ENCODE peak calls at places on chromosome 21, in five cellular contexts. A is sigmoid colon, M is GM06990, J is lung, X is mesothelial cell of epicardium. O is an unnamed sample.

GRCh38 chr21:33940846-33941245 is 25.2 kb upstream of the ATP5PO start:
- DNase-seq in X (no peak), M (no peak), A (no peak), J (no peak), O (no peak)

GRCh38 chr21:36710729-36711048 is 11.8 kb downstream of the SIM2 start:
- DNase-seq in X (no peak), J (no peak), M (no peak), A (peak), O (peak)

GRCh38 chr21:44618909-44619308 is 7.0 kb downstream of the KRTAP10-8 start:
- DNase-seq in M (no peak), A (no peak), J (no peak), X (no peak), O (no peak)

GRCh38 chr21:38433516-38433915 is 64.8 kb downstream of the ERG start:
- DNase-seq in A (no peak), J (no peak), X (no peak), M (no peak), O (no peak)

GRCh38 chr21:43315244-43316137 is 111.4 kb downstream of the SIK1 start:
- DNase-seq in A (no peak), J (no peak), M (no peak), X (no peak), O (no peak)

GRCh38 chr21:42583150-42583991 is 69.7 kb downstream of the SLC37A1 start:
- DNase-seq in M (no peak), A (no peak), J (no peak), X (no peak), O (no peak)

GRCh38 chr21:14120091-14120734 is 90.5 kb downstream of the LIPI start:
- DNase-seq in A (no peak), X (no peak), J (no peak), M (no peak), O (peak)

GRCh38 chr21:46599251-46599572 is 5.7 kb downstream of the S100B start:
- DNase-seq in A (no peak), X (no peak), M (no peak), J (no peak), O (peak)

GRCh38 chr21:40531016-40531415 is 315.9 kb downstream of the DSCAM start:
- DNase-seq in M (no peak), X (no peak), J (no peak), A (no peak), O (no peak)

DNA sequence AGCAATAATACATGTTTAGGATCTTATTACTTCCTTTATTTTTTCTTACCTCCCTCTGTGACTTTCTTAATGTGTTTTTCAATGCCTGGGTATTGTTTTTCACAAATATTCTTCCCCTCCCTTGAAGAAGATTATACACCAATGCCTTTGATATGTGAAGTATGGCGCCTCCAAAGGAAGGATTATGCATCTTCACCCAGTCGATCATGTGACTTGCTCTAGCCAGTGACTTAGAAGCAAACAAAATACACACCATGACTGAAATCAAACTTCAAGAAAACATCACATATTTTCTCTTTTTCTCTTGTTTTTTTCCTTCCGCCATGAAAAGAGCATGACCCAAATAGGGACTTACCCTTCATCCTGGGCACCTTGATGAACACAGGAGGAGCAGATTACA is 297.1 kb downstream of the NCAM2 start:
- DNase-seq in J (no peak), A (no peak), X (no peak), M (no peak), O (no peak)
- TF ChIP-seq CTCF in J (no peak), A (no peak), X (no peak), M (no peak), O (no peak)

DNA sequence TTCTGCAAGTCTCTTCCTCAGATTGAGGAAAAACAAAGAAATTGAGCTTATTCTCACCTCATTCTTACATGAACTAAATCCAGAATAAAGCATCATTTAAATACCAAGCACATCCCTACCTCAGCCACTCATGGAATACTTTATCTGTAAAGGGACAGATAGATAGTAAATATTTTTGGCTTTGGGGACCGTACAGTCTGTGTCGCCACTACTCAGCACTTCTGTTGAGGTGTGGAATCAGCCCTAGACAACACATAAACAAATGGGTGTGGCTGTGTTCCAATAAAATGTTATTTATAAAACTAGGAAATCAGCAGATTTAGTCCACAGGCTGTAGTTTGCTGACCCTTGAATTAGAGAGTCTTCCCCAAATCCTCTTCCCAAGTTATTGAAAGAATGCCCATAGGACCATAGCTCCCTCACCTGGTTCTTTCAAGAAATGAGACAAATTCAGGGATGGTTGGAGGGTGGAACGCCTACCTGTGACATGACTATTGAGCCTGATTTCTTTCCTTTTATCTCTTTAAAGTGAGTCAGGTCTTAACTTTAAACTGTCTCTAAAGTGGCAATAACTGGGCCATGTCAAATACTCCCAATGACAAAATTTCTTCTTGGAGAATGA is 878.5 kb downstream of the USP25 start:
- DNase-seq in M (no peak), A (no peak), J (no peak), X (no peak), O (no peak)
- TF ChIP-seq CTCF in M (no peak), A (no peak), J (no peak), X (no peak), O (no peak)

GRCh38 chr21:32306021-32306780 is 7.5 kb downstream of the MRAP start:
- DNase-seq in X (no peak), M (no peak), J (no peak), A (no peak), O (no peak)
- TF ChIP-seq CTCF in X (no peak), M (peak), J (no peak), A (peak), O (no peak)

GRCh38 chr21:25872271-25872670 is 137.5 kb downstream of the GABPA start:
- DNase-seq in A (no peak), J (no peak), X (no peak), M (no peak), O (no peak)
- TF ChIP-seq CTCF in A (no peak), J (no peak), X (no peak), M (no peak), O (no peak)

GRCh38 chr21:15557925-15558324 is 171.9 kb upstream of the USP25 start:
- DNase-seq in M (no peak), J (no peak), X (no peak), A (no peak), O (no peak)

GRCh38 chr21:15549671-15550070 is 180.1 kb upstream of the USP25 start:
- DNase-seq in A (no peak), M (no peak), X (no peak), J (no peak), O (no peak)

GRCh38 chr21:15558884-15559283 is 170.9 kb upstream of the USP25 start:
- DNase-seq in M (no peak), A (no peak), X (no peak), J (no peak), O (no peak)

DNA sequence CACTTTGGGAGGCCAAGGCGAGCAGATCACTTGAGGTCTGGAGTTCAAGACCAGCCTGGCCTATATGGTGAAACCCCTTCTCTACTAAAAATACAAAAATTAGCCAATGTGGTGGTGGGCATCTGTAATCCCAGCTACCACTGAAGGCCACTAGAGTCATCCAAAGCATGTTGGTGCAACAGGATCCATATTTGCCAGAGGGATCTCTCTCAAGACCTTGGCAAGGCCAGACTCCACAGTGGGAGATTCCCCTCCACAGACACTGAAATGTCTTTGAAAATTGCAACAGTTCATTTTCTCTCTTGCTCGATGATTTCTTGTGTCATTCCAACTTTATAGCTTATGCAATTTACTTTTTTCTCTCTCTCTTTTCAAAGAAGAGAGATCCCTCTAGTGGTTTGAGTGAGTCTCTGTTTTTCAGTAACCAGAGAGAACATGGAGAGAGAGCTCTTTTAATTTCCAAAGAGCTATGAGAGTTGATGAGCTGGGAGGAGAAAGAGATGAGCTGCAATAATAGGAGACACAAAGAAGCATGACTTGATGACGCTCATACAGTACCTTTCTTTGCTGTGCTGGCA is 176.8 kb upstream of the USP25 start:
- DNase-seq in M (no peak), X (no peak), A (no peak), J (no peak), O (no peak)
- TF ChIP-seq CTCF in M (peak), X (no peak), A (no peak), J (peak), O (no peak)

DNA sequence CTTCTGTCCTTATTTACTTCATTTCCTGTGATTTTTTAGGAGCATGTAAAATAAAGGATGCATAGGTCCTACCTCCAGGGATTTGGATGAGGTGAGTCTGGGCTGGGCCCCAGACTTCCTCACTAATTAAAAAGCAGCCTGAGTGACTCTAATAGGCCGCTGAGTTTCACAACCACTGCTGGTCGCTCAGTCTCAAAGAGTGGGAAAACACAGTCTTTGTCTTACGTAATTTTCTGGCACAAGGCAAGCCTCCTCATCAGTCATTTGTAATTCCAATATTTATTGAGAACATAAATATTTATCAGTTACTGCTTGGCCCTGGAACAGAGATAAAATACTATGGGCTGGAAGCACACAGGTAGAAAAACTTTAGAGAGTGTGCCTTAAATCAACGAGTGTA is 195.4 kb upstream of the RUNX1 start:
- DNase-seq in X (no peak), A (no peak), J (no peak), M (no peak), O (no peak)
- TF ChIP-seq CTCF in X (no peak), A (no peak), J (no peak), M (no peak), O (no peak)

DNA sequence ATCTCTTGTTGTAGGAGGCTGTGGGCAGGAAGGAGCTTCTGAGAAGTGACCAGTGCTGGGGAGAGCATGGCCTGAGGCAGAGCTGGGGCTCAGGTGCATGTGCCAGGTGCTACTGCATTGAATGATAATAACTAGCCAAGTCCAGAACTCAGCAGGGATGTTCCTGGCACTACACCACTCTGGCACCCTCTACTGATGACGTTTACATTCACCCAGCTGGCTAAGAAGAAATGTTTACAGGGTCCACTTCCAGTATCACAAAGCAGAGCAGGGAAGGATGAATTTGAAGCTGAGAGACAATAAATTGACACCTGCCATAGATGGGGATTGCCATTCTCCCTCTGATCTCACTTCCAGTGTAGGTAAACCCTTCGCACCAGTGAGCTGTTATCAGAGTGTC is 411.8 kb downstream of the SETD4 start:
- DNase-seq in J (no peak), X (no peak), A (no peak), M (no peak), O (no peak)
- TF ChIP-seq CTCF in J (no peak), X (no peak), A (no peak), M (no peak), O (no peak)

O was measured in GM13976.